ENCODE peak calls at places on chromosomes 2 and 18, in ten cellular contexts. Y is activated CD4-positive, alpha-beta T cell treated with anti-CD3 and anti-CD28 coated beads, Interleukin-2, amount 50 U/mL, for 48 hours; K is HCEC 1CT; J is HEK293T; X is stimulated activated CD8-positive, alpha-beta memory T cell treated with anti-CD3 and anti-CD28 coated beads, Interleukin-15, amount 100 ng/mL, for 24 hours; Z is left ventricle myocardium superior; Q is fibroblast of pulmonary artery; A is A172; G is IMR-90; F is activated T-cell treated with anti-CD3 and anti-CD28 coated beads for 4 hours. L is an unnamed sample.

GRCh38 chr18:27685807-27686412 is 491.0 kb downstream of the CDH2 start:
- DNase-seq in G (peak), K (peak), F (no peak), Y (no peak), J (peak), Z (no peak), Q (peak), A (peak), X (no peak), L (no peak)

GRCh38 chr2:32820097-32820496 is 126.7 kb upstream of the LTBP1 start:
- DNase-seq in G (no peak), J (no peak), K (no peak), Y (no peak), X (no peak), Z (no peak), A (no peak), Q (no peak), F (no peak), L (no peak)

GRCh38 chr2:18630941-18631340 is 41.6 kb upstream of the NT5C1B start:
- DNase-seq in Q (peak), K (peak), Y (no peak), A (no peak), F (no peak), J (no peak), G (no peak), X (no peak), Z (no peak), L (no peak)

GRCh38 chr2:241003369-241003768 is 5.0 kb downstream of the SNED1 start:
- DNase-seq in Q (no peak), G (no peak), K (no peak), Y (no peak), F (no peak), J (no peak), A (no peak), X (no peak), Z (no peak), L (no peak)

GRCh38 chr2:227238242-227239237 is 74.1 kb downstream of the COL4A3 start:
- DNase-seq in A (peak), Y (peak), G (peak), K (peak), F (peak), Z (peak), X (peak), Q (peak), J (peak), L (peak)

GRCh38 chr2:199692489-199692888 is 158.5 kb downstream of the FTCDNL1 start:
- DNase-seq in Z (no peak), G (no peak), Y (no peak), X (no peak), K (no peak), Q (no peak), F (no peak), J (no peak), A (no peak), L (no peak)

GRCh38 chr18:73975266-73975665 is 172.4 kb downstream of the FBXO15 start:
- DNase-seq in J (no peak), K (no peak), A (no peak), G (peak), X (no peak), Y (peak), Q (no peak), F (no peak), Z (no peak), L (no peak)

GRCh38 chr18:68660355-68661183 is 54.3 kb downstream of the TMX3 start:
- DNase-seq in Z (no peak), A (peak), Q (peak), K (peak), J (no peak), X (no peak), F (no peak), G (peak), Y (no peak), L (no peak)

GRCh38 chr2:183935005-183935404 is 663.3 kb upstream of the ZNF804A start:
- DNase-seq in Z (no peak), K (no peak), A (no peak), X (no peak), F (no peak), G (no peak), Q (no peak), Y (no peak), J (no peak), L (no peak)

GRCh38 chr2:107634172-107634571 is 192.5 kb upstream of the RGPD4 start:
- DNase-seq in J (no peak), K (no peak), X (no peak), Z (no peak), Q (no peak), A (no peak), Y (no peak), G (peak), F (no peak), L (no peak)

GRCh38 chr2:108548221-108549003 is 14.1 kb downstream of the LIMS1 start:
- DNase-seq in F (no peak), J (no peak), Q (peak), X (no peak), G (peak), Y (no peak), Z (no peak), A (no peak), K (peak), L (no peak)

GRCh38 chr2:45808294-45808693 is 156.8 kb downstream of the PRKCE start:
- DNase-seq in Z (no peak), J (no peak), F (no peak), G (no peak), Q (no peak), Y (no peak), K (no peak), A (no peak), X (no peak), L (no peak)

GRCh38 chr2:55364189-55365055 is 55.2 kb downstream of the CCDC88A start:
- DNase-seq in J (no peak), Q (peak), F (no peak), X (no peak), G (peak), K (peak), Z (no peak), Y (no peak), A (peak), L (peak)

GRCh38 chr2:176822060-176822459 is 390.5 kb upstream of the HNRNPA3 start:
- DNase-seq in K (no peak), A (no peak), J (no peak), Q (no peak), X (no peak), F (no peak), Y (no peak), Z (no peak), G (no peak), L (no peak)

GRCh38 chr2:102159295-102159694 is 16.7 kb downstream of the IL1R1 start:
- DNase-seq in A (no peak), Z (no peak), X (no peak), F (no peak), G (no peak), Q (peak), Y (no peak), K (peak), J (no peak), L (no peak)

GRCh38 chr18:53864758-53865157 is 359.7 kb downstream of the MBD2 start:
- DNase-seq in G (no peak), X (no peak), J (no peak), Y (no peak), Z (no peak), A (no peak), F (no peak), Q (peak), K (no peak), L (no peak)

GRCh38 chr18:32454667-32455066 is 16.0 kb downstream of the GAREM1 start:
- DNase-seq in G (peak), K (peak), Q (no peak), Y (no peak), J (no peak), A (no peak), Z (no peak), F (no peak), X (no peak), L (no peak)

GRCh38 chr18:32156855-32157254 is 33.0 kb upstream of the MEP1B start:
- DNase-seq in K (no peak), Q (no peak), J (no peak), A (no peak), Y (no peak), X (no peak), F (no peak), G (no peak), Z (no peak), L (no peak)

GRCh38 chr2:98039085-98039756 is 43.5 kb upstream of the TMEM131 start:
- DNase-seq in X (no peak), Y (no peak), G (no peak), A (no peak), K (no peak), Q (no peak), Z (no peak), J (no peak), F (no peak), L (no peak)

GRCh38 chr2:55459741-55460274 is 40.2 kb upstream of the CCDC88A start:
- DNase-seq in Y (no peak), A (no peak), F (no peak), X (no peak), G (no peak), Z (no peak), K (no peak), Q (no peak), J (no peak), L (no peak)

GRCh38 chr2:144522741-144523605 is 3.1 kb upstream of the ZEB2 start:
- DNase-seq in A (no peak), X (no peak), F (no peak), Y (no peak), Q (no peak), Z (peak), K (no peak), G (no peak), J (no peak), L (no peak)

L was measured in thoracic aorta.